ENCODE peak calls at places on chromosomes 3 and 15, in six cellular contexts. L is AG08396, Q is heart left ventricle, O is progenitor cell of endocrine pancreas, A is hypothalamus, Y is nucleus accumbens. T is an unnamed sample.

GRCh38 chr3:98359993-98360675 is 6.5 kb downstream of the OR5K4 start:
- DNase-seq in L (no peak), Q (no peak), O (no peak), A (no peak), Y (no peak), T (no peak)

GRCh38 chr3:141710121-141710520 is 28.0 kb upstream of the RNF7 start:
- DNase-seq in L (no peak), Q (no peak), O (no peak), A (no peak), Y (no peak), T (peak)

GRCh38 chr3:127541320-127541719 is 49.2 kb downstream of the TPRA1 start:
- DNase-seq in L (no peak), Q (no peak), O (no peak), A (no peak), Y (no peak), T (no peak)

GRCh38 chr3:147189016-147189415 is 217.3 kb downstream of the ZIC4 start:
- DNase-seq in L (no peak), Q (no peak), O (no peak), A (no peak), Y (no peak), T (no peak)

GRCh38 chr15:85899927-85900326 is 105.2 kb upstream of the KLHL25 start:
- DNase-seq in L (no peak), Q (no peak), O (no peak), A (no peak), Y (no peak), T (no peak)

GRCh38 chr3:42492508-42493080 is 9.8 kb upstream of the VIPR1 start:
- DNase-seq in L (no peak), Q (peak), O (no peak), A (no peak), Y (no peak), T (no peak)

GRCh38 chr3:113405180-113405579 is 36.1 kb downstream of the CFAP44 start:
- DNase-seq in L (no peak), Q (no peak), O (no peak), A (no peak), Y (no peak), T (no peak)

GRCh38 chr15:60454824-60455223 is 24.1 kb downstream of the ICE2 start:
- DNase-seq in L (no peak), Q (no peak), O (no peak), A (no peak), Y (no peak), T (no peak)

GRCh38 chr3:49900491-49901153 is 3.1 kb downstream of the MST1R start:
- DNase-seq in L (peak), Q (peak), O (no peak), A (no peak), Y (no peak), T (peak)

GRCh38 chr3:170414202-170414663 is 4.4 kb upstream of the CLDN11 start:
- DNase-seq in L (peak), Q (peak), O (no peak), A (peak), Y (peak), T (peak)

GRCh38 chr15:57323806-57324589 is 52.3 kb upstream of the CGNL1 start:
- DNase-seq in L (no peak), Q (no peak), O (no peak), A (no peak), Y (no peak), T (no peak)

GRCh38 chr3:11698326-11699082 is 54.8 kb upstream of the VGLL4 start:
- DNase-seq in L (no peak), Q (no peak), O (no peak), A (no peak), Y (no peak), T (peak)

GRCh38 chr3:102235679-102236078 is 199.1 kb upstream of the ZPLD1 start:
- DNase-seq in L (peak), Q (no peak), O (no peak), A (no peak), Y (no peak), T (no peak)

GRCh38 chr3:28912120-28912885 is 368.6 kb upstream of the RBMS3 start:
- DNase-seq in L (no peak), Q (no peak), O (no peak), A (no peak), Y (no peak), T (no peak)

T was measured in trophoblast cell.